ENCODE peak calls at places on chromosomes 1 and 21, in six cellular contexts. One of them, this sample, is unnamed.
A peak's percentile ranks its signal among the peaks of the same experiment; 100 is the strongest.

GRCh38 chr1:26161408-26162219 is 2.7 kb downstream of the FAM110D start:
- DNase-seq in neuronal stem cell: no peak
- DNase-seq in IMR-90: peak; percentile 31
- DNase-seq in H9: no peak
- DNase-seq in H1: peak; percentile 84
- DNase-seq in mesenchymal stem cell: peak; percentile 71
- DNase-seq in this sample: peak; percentile 28

GRCh38 chr1:98103617-98104284 is 182.9 kb upstream of the DPYD start:
- DNase-seq in H9: no peak
- DNase-seq in neuronal stem cell: no peak
- DNase-seq in IMR-90: peak; percentile 43
- DNase-seq in mesenchymal stem cell: peak; percentile 13
- DNase-seq in H1: no peak
- DNase-seq in this sample: no peak

GRCh38 chr1:232586679-232587078 is 43.3 kb downstream of the SIPA1L2 start:
- DNase-seq in IMR-90: no peak
- DNase-seq in neuronal stem cell: no peak
- DNase-seq in mesenchymal stem cell: no peak
- DNase-seq in H9: no peak
- DNase-seq in H1: no peak
- DNase-seq in this sample: no peak

GRCh38 chr1:162977944-162978568 is 91.1 kb upstream of the RGS4 start:
- DNase-seq in H1: no peak
- DNase-seq in IMR-90: no peak
- DNase-seq in neuronal stem cell: no peak
- DNase-seq in mesenchymal stem cell: no peak
- DNase-seq in H9: no peak
- DNase-seq in this sample: no peak

GRCh38 chr1:231264642-231265041 is 23.6 kb downstream of the GNPAT start:
- DNase-seq in H9: no peak
- DNase-seq in IMR-90: no peak
- DNase-seq in neuronal stem cell: no peak
- DNase-seq in H1: no peak
- DNase-seq in mesenchymal stem cell: no peak
- DNase-seq in this sample: peak; percentile 5

GRCh38 chr1:2232255-2232915 is 4.3 kb downstream of the SKI start:
- DNase-seq in H1: no peak
- DNase-seq in H9: no peak
- DNase-seq in neuronal stem cell: no peak
- DNase-seq in mesenchymal stem cell: no peak
- DNase-seq in IMR-90: no peak
- DNase-seq in this sample: no peak

GRCh38 chr21:38669186-38669585 is 136.5 kb upstream of the ETS2 start:
- DNase-seq in IMR-90: peak; percentile 30
- DNase-seq in H9: peak; percentile 33
- DNase-seq in neuronal stem cell: no peak
- DNase-seq in mesenchymal stem cell: peak; percentile 37
- DNase-seq in H1: no peak
- DNase-seq in this sample: peak; percentile 18

GRCh38 chr1:206457408-206457807 is 12.9 kb upstream of the IKBKE start:
- DNase-seq in H1: no peak
- DNase-seq in IMR-90: peak; percentile 23
- DNase-seq in mesenchymal stem cell: peak; percentile 50
- DNase-seq in H9: no peak
- DNase-seq in neuronal stem cell: no peak
- DNase-seq in this sample: peak; percentile 13

GRCh38 chr21:45868086-45868485 is 113.5 kb upstream of the COL6A1 start:
- DNase-seq in H9: no peak
- DNase-seq in H1: no peak
- DNase-seq in mesenchymal stem cell: no peak
- DNase-seq in IMR-90: no peak
- DNase-seq in neuronal stem cell: no peak
- DNase-seq in this sample: no peak

GRCh38 chr1:62613890-62614289 is 16.6 kb downstream of the ANGPTL3 start:
- DNase-seq in H9: no peak
- DNase-seq in mesenchymal stem cell: no peak
- DNase-seq in neuronal stem cell: no peak
- DNase-seq in IMR-90: peak; percentile 22
- DNase-seq in H1: no peak
- DNase-seq in this sample: no peak

GRCh38 chr1:79695133-79695532 is 688.6 kb upstream of the ADGRL4 start:
- DNase-seq in IMR-90: no peak
- DNase-seq in neuronal stem cell: no peak
- DNase-seq in mesenchymal stem cell: no peak
- DNase-seq in H9: no peak
- DNase-seq in H1: no peak
- DNase-seq in this sample: no peak

GRCh38 chr1:11045428-11046269 is 1.4 kb downstream of the MASP2 start:
- DNase-seq in IMR-90: no peak
- DNase-seq in mesenchymal stem cell: no peak
- DNase-seq in neuronal stem cell: no peak
- DNase-seq in H9: peak; percentile 93
- DNase-seq in H1: peak; percentile 88
- DNase-seq in this sample: no peak

GRCh38 chr1:61101461-61102440 is 19.4 kb downstream of the NFIA start:
- DNase-seq in neuronal stem cell: no peak
- DNase-seq in IMR-90: no peak
- DNase-seq in mesenchymal stem cell: no peak
- DNase-seq in H1: no peak
- DNase-seq in H9: no peak
- DNase-seq in this sample: no peak

GRCh38 chr1:41500378-41500777 is 15.9 kb upstream of the EDN2 start:
- DNase-seq in IMR-90: no peak
- DNase-seq in neuronal stem cell: no peak
- DNase-seq in mesenchymal stem cell: no peak
- DNase-seq in H9: no peak
- DNase-seq in H1: no peak
- DNase-seq in this sample: no peak

GRCh38 chr1:168512864-168513595 is 30.8 kb downstream of the XCL2 start:
- DNase-seq in neuronal stem cell: no peak
- DNase-seq in H9: no peak
- DNase-seq in H1: no peak
- DNase-seq in IMR-90: no peak
- DNase-seq in mesenchymal stem cell: no peak
- DNase-seq in this sample: no peak

GRCh38 chr1:37238376-37239224 is 204.3 kb upstream of the GRIK3 start:
- DNase-seq in H9: no peak
- DNase-seq in IMR-90: no peak
- DNase-seq in neuronal stem cell: no peak
- DNase-seq in H1: peak; percentile 44
- DNase-seq in mesenchymal stem cell: no peak
- DNase-seq in this sample: no peak

GRCh38 chr1:110171134-110171733 is 20.9 kb downstream of the SLC6A17 start:
- DNase-seq in IMR-90: no peak
- DNase-seq in mesenchymal stem cell: no peak
- DNase-seq in neuronal stem cell: no peak
- DNase-seq in H1: no peak
- DNase-seq in H9: no peak
- DNase-seq in this sample: no peak

GRCh38 chr1:183632964-183633363 is 2.6 kb downstream of the ARPC5 start:
- DNase-seq in IMR-90: no peak
- DNase-seq in neuronal stem cell: no peak
- DNase-seq in H1: no peak
- DNase-seq in H9: no peak
- DNase-seq in mesenchymal stem cell: no peak
- DNase-seq in this sample: no peak

DNA sequence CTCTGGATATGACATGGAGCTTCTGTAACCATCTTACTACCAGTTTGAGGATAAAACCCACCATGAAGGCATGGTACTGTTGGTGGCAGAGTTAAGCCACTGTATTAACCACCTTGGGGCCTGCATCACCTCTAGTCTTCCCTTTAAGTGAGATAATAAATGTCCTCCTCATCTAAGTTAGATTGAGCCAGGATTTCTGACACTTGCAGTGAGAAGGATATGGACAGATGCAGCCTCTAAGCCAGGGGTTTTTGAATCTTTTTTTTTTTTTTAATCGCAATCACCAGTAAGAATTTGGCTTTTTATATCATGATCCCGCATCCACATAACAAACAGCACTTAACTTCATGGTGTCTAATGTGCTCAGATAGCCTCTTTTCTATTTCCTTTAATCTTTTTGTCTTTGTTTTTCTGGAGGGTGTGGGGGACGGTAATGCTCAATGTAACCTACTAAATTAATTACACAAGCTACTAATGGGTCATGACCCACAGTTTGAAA is 42.2 kb downstream of the ATP1A1 start:
- DNase-seq in IMR-90: no peak
- DNase-seq in mesenchymal stem cell: no peak
- DNase-seq in neuronal stem cell: no peak
- DNase-seq in H1: no peak
- DNase-seq in H9: no peak
- DNase-seq in this sample: no peak
- H2AK5ac ChIP-seq in IMR-90: no peak overlapping the region
- H2AK5ac ChIP-seq in mesenchymal stem cell: no peak overlapping the region
- H2AK5ac ChIP-seq in neuronal stem cell: no peak overlapping the region
- H2AK5ac ChIP-seq in H1: no peak overlapping the region
- H2AK5ac ChIP-seq in H9: no peak overlapping the region
- H2AK5ac ChIP-seq in this sample: no peak overlapping the region

DNA sequence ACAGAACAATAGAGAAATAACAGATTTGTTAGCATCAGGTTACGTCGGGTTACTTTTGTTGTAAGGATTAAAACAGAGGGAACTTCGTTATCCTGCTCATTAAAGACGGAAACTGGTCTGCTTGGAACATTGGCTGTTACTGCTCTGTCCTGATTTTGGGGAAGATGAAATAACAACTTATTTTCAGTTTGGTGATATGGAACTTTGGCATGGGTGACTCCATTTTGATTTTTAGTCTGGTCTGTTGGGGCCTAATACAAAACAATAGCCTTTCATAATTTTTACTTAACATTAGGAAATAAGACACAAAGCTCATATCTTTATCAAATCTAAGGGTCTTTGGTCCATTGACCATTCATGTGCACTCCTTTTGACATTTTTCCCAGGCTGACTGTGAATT is 220.5 kb upstream of the DUSP10 start:
- DNase-seq in H9: no peak
- DNase-seq in H1: no peak
- DNase-seq in neuronal stem cell: no peak
- DNase-seq in mesenchymal stem cell: no peak
- DNase-seq in IMR-90: no peak
- DNase-seq in this sample: no peak
- H2AK5ac ChIP-seq in H9: no peak overlapping the region
- H2AK5ac ChIP-seq in H1: no peak overlapping the region
- H2AK5ac ChIP-seq in neuronal stem cell: no peak overlapping the region
- H2AK5ac ChIP-seq in mesenchymal stem cell: no peak overlapping the region
- H2AK5ac ChIP-seq in IMR-90: peak overlapping the region; percentile 61
- H2AK5ac ChIP-seq in this sample: no peak overlapping the region

GRCh38 chr21:34910396-34910795 is 138.7 kb downstream of the RUNX1 start:
- DNase-seq in H1: no peak
- DNase-seq in mesenchymal stem cell: no peak
- DNase-seq in neuronal stem cell: no peak
- DNase-seq in IMR-90: no peak
- DNase-seq in H9: no peak
- DNase-seq in this sample: no peak
- H2AK5ac ChIP-seq in H1: no peak overlapping the region
- H2AK5ac ChIP-seq in mesenchymal stem cell: no peak overlapping the region
- H2AK5ac ChIP-seq in neuronal stem cell: no peak overlapping the region
- H2AK5ac ChIP-seq in IMR-90: peak overlapping the region; percentile 28
- H2AK5ac ChIP-seq in H9: no peak overlapping the region
- H2AK5ac ChIP-seq in this sample: no peak overlapping the region

GRCh38 chr1:33899746-33900145 is 35.9 kb downstream of the HMGB4 start:
- DNase-seq in IMR-90: no peak
- DNase-seq in H1: no peak
- DNase-seq in mesenchymal stem cell: no peak
- DNase-seq in neuronal stem cell: no peak
- DNase-seq in H9: no peak
- DNase-seq in this sample: no peak
- H2AK5ac ChIP-seq in IMR-90: no peak overlapping the region
- H2AK5ac ChIP-seq in H1: no peak overlapping the region
- H2AK5ac ChIP-seq in mesenchymal stem cell: no peak overlapping the region
- H2AK5ac ChIP-seq in neuronal stem cell: no peak overlapping the region
- H2AK5ac ChIP-seq in H9: no peak overlapping the region
- H2AK5ac ChIP-seq in this sample: no peak overlapping the region

GRCh38 chr1:224785622-224786021 is 143.9 kb upstream of the DNAH14 start:
- DNase-seq in IMR-90: no peak
- DNase-seq in mesenchymal stem cell: no peak
- DNase-seq in neuronal stem cell: no peak
- DNase-seq in H9: no peak
- DNase-seq in H1: no peak
- DNase-seq in this sample: no peak

GRCh38 chr1:224782601-224783000 is 146.9 kb upstream of the DNAH14 start:
- DNase-seq in neuronal stem cell: no peak
- DNase-seq in IMR-90: no peak
- DNase-seq in mesenchymal stem cell: no peak
- DNase-seq in H9: no peak
- DNase-seq in H1: no peak
- DNase-seq in this sample: no peak

GRCh38 chr1:224783006-224783651 is 146.3 kb upstream of the DNAH14 start:
- DNase-seq in neuronal stem cell: no peak
- DNase-seq in H1: no peak
- DNase-seq in H9: no peak
- DNase-seq in mesenchymal stem cell: no peak
- DNase-seq in IMR-90: no peak
- DNase-seq in this sample: no peak

GRCh38 chr1:224786533-224787249 is 142.8 kb upstream of the DNAH14 start:
- DNase-seq in H1: no peak
- DNase-seq in H9: no peak
- DNase-seq in mesenchymal stem cell: no peak
- DNase-seq in IMR-90: peak; percentile 4
- DNase-seq in neuronal stem cell: no peak
- DNase-seq in this sample: no peak

DNA sequence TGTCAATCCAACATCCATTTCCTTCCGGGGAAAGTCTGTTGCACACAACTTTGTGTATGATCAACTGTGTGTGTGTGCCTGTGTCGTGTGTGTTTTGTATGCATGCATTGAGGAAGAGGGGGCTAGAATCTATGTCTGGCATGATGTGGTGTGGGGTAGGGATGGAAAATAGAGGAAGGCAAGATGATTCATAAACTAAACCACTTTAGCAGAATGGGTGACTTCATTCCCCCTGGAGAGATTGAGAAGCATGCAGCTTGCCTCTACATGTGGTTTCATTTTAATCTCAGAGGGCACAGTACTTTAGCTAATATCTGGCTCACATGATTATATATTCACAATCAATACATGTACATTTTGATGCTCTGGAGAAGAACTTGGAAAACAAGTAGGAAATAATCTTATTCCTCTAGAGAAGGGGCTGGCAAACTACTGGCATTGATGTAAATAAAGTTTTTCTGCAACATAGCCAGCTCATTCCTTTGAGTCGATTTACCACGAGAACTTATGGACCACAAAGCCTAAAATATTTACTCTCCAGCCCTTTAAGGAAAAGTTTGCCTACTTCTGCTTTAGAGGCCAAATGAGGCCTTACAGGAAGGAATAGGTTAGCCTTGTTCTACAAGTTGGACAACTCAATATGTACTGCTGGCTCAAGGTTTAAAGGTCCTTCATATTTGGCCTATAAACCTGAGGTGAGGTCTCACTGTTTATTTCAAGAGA is 144.7 kb upstream of the DNAH14 start:
- DNase-seq in mesenchymal stem cell: peak; percentile 38
- DNase-seq in IMR-90: peak; percentile 50
- DNase-seq in H9: no peak
- DNase-seq in H1: no peak
- DNase-seq in neuronal stem cell: no peak
- DNase-seq in this sample: no peak
- H2AK5ac ChIP-seq in mesenchymal stem cell: no peak overlapping the region
- H2AK5ac ChIP-seq in IMR-90: no peak overlapping the region
- H2AK5ac ChIP-seq in H9: no peak overlapping the region
- H2AK5ac ChIP-seq in H1: no peak overlapping the region
- H2AK5ac ChIP-seq in neuronal stem cell: no peak overlapping the region
- H2AK5ac ChIP-seq in this sample: no peak overlapping the region